ENCODE peak calls at places on chromosomes 12 and 14, in eight cellular contexts. G is pulmonary artery endothelial cell; S is T1000; K is activated T-helper 9 cell treated with anti-CD3 and anti-CD28 coated beads, Interleukin-2, amount 50 U/mL, for 16 hours; Y is activated naive CD8-positive, alpha-beta T cell treated with anti-CD3 and anti-CD28 coated beads, Interleukin-2, amount 50 U/mL, for 16 hours; B is upper lobe of right lung; P is T-cell; X is skeletal muscle cell. E is an unnamed sample.

GRCh38 chr12:105064564-105065222 is 19.6 kb downstream of the ALDH1L2 start:
- DNase-seq in G (no peak), S (no peak), K (no peak), Y (no peak), B (peak; percentile 43), P (no peak), X (no peak), E (no peak)

GRCh38 chr12:90058721-90059120 is 350.1 kb upstream of the ATP2B1 start:
- DNase-seq in G (peak; percentile 73), S (no peak), K (no peak), Y (no peak), B (no peak), P (no peak), X (peak; percentile 58), E (no peak)

GRCh38 chr12:123741937-123742572 is 20.0 kb upstream of the DNAH10 start:
- DNase-seq in G (no peak), S (no peak), K (no peak), Y (no peak), B (no peak), P (peak; percentile 32), X (no peak), E (no peak)

GRCh38 chr12:109725321-109726105 is 11.9 kb downstream of the FAM222A start:
- DNase-seq in G (no peak), S (no peak), K (no peak), Y (no peak), B (no peak), P (no peak), X (no peak), E (peak; percentile 41)

GRCh38 chr12:63400746-63401145 is 249.7 kb upstream of the AVPR1A start:
- DNase-seq in G (peak; percentile 95), S (no peak), K (no peak), Y (no peak), B (no peak), P (no peak), X (peak; percentile 17), E (no peak)

GRCh38 chr12:49365542-49365941 is 1.7 kb upstream of the SPATS2 start:
- DNase-seq in G (no peak), S (no peak), K (no peak), Y (no peak), B (no peak), P (no peak), X (peak; percentile 74), E (no peak)

GRCh38 chr14:44803239-44803905 is 158.4 kb downstream of the KLHL28 start:
- DNase-seq in G (peak; percentile 3), S (no peak), K (no peak), Y (no peak), B (no peak), P (no peak), X (peak; percentile 44), E (no peak)

GRCh38 chr12:27237790-27238771 is 6.0 kb upstream of the STK38L start:
- DNase-seq in G (no peak), S (no peak), K (no peak), Y (no peak), B (no peak), P (no peak), X (no peak), E (no peak)

GRCh38 chr12:100608776-100609175 is 35.3 kb downstream of the GAS2L3 start:
- DNase-seq in G (no peak), S (no peak), K (no peak), Y (no peak), B (no peak), P (no peak), X (no peak), E (peak; percentile 53)

GRCh38 chr12:19529933-19530630 is 90.8 kb downstream of the AEBP2 start:
- DNase-seq in G (peak; percentile 69), S (no peak), K (no peak), Y (no peak), B (no peak), P (no peak), X (no peak), E (no peak)

GRCh38 chr12:91877022-91877421 is 268.6 kb downstream of the BTG1 start:
- DNase-seq in G (no peak), S (no peak), K (peak; percentile 71), Y (peak; percentile 47), B (peak; percentile 65), P (peak; percentile 94), X (peak; percentile 58), E (peak; percentile 62)

GRCh38 chr14:36070056-36071043 is 106.2 kb downstream of the PTCSC3 start:
- DNase-seq in G (no peak), S (peak; percentile 19), K (no peak), Y (no peak), B (peak; percentile 84), P (no peak), X (peak; percentile 9), E (peak; percentile 78)

GRCh38 chr12:68962855-68963455 is 30.0 kb upstream of the CPM start:
- DNase-seq in G (no peak), S (no peak), K (no peak), Y (no peak), B (no peak), P (no peak), X (no peak), E (no peak)

GRCh38 chr12:123032736-123033391 is 52.4 kb downstream of the ARL6IP4 start:
- DNase-seq in G (no peak), S (no peak), K (no peak), Y (no peak), B (peak; percentile 51), P (no peak), X (no peak), E (no peak)

GRCh38 chr12:129081755-129082250 is 228.5 kb downstream of the GLT1D1 start:
- DNase-seq in G (no peak), S (no peak), K (no peak), Y (no peak), B (no peak), P (no peak), X (no peak), E (no peak)

GRCh38 chr12:84842406-84843013 is 70.1 kb downstream of the SLC6A15 start:
- DNase-seq in G (no peak), S (no peak), K (no peak), Y (no peak), B (no peak), P (no peak), X (no peak), E (no peak)

GRCh38 chr12:24943947-24944597 is 4.8 kb downstream of the BCAT1 start:
- DNase-seq in G (no peak), S (no peak), K (no peak), Y (no peak), B (no peak), P (no peak), X (peak; percentile 52), E (no peak)

GRCh38 chr14:93044116-93044515 is 71.6 kb downstream of the ITPK1 start:
- DNase-seq in G (no peak), S (no peak), K (no peak), Y (no peak), B (no peak), P (no peak), X (no peak), E (no peak)

GRCh38 chr14:64812412-64812811 is 67.3 kb downstream of the SPTB start:
- DNase-seq in G (no peak), S (no peak), K (no peak), Y (no peak), B (peak; percentile 80), P (peak; percentile 28), X (no peak), E (peak; percentile 71)

GRCh38 chr12:104230704-104231103 is 15.1 kb downstream of the TXNRD1 start:
- DNase-seq in G (no peak), S (no peak), K (no peak), Y (no peak), B (no peak), P (no peak), X (no peak), E (no peak)

GRCh38 chr14:64760146-64760755 is 56.0 kb downstream of the PLEKHG3 start:
- DNase-seq in G (no peak), S (peak; percentile 6), K (peak; percentile 49), Y (no peak), B (peak; percentile 77), P (peak; percentile 9), X (no peak), E (peak; percentile 75)

GRCh38 chr14:93772263-93772662 is 16.0 kb downstream of the PRIMA1 start:
- DNase-seq in G (no peak), S (no peak), K (no peak), Y (no peak), B (no peak), P (no peak), X (no peak), E (no peak)

GRCh38 chr14:50961606-50962259 is 17.4 kb upstream of the PYGL start:
- DNase-seq in G (peak; percentile 76), S (peak; percentile 34), K (no peak), Y (no peak), B (no peak), P (no peak), X (peak; percentile 80), E (no peak)

GRCh38 chr12:15978431-15978950 is 67.4 kb downstream of the DERA start:
- DNase-seq in G (peak; percentile 79), S (no peak), K (no peak), Y (no peak), B (no peak), P (no peak), X (peak; percentile 69), E (no peak)

GRCh38 chr14:54893151-54893760 is 9.4 kb downstream of the GCH1 start:
- DNase-seq in G (no peak), S (peak; percentile 13), K (no peak), Y (no peak), B (no peak), P (no peak), X (no peak), E (no peak)

GRCh38 chr12:132772551-132772950 is 10.9 kb upstream of the ANKLE2 start:
- DNase-seq in G (no peak), S (no peak), K (no peak), Y (no peak), B (no peak), P (no peak), X (no peak), E (no peak)

GRCh38 chr14:50784683-50785505 is 46.1 kb downstream of the NIN start:
- DNase-seq in G (no peak), S (no peak), K (no peak), Y (no peak), B (no peak), P (no peak), X (no peak), E (no peak)

GRCh38 chr12:91138337-91138905 is 27.1 kb upstream of the LUM start:
- DNase-seq in G (no peak), S (no peak), K (no peak), Y (no peak), B (no peak), P (no peak), X (no peak), E (no peak)

GRCh38 chr14:89259951-89260350 is 157.1 kb downstream of the FOXN3 start:
- DNase-seq in G (no peak), S (no peak), K (no peak), Y (no peak), B (no peak), P (no peak), X (no peak), E (no peak)

GRCh38 chr12:12590961-12591360 is 20.7 kb upstream of the CREBL2 start:
- DNase-seq in G (no peak), S (no peak), K (no peak), Y (no peak), B (no peak), P (no peak), X (no peak), E (no peak)

GRCh38 chr12:63095369-63095967 is 55.5 kb downstream of the AVPR1A start:
- DNase-seq in G (no peak), S (no peak), K (no peak), Y (no peak), B (no peak), P (no peak), X (no peak), E (no peak)

GRCh38 chr12:79935624-79936040 is 735 bp upstream of the PPP1R12A start:
- DNase-seq in G (no peak), S (no peak), K (no peak), Y (no peak), B (no peak), P (no peak), X (no peak), E (no peak)

GRCh38 chr14:74702293-74702692 is 10.6 kb downstream of the AREL1 start:
- DNase-seq in G (no peak), S (no peak), K (no peak), Y (no peak), B (no peak), P (no peak), X (no peak), E (no peak)

GRCh38 chr12:91381309-91381804 is 198.7 kb upstream of the DCN start:
- DNase-seq in G (peak; percentile 55), S (peak; percentile 96), K (no peak), Y (no peak), B (no peak), P (no peak), X (peak; percentile 79), E (no peak)

E was measured in lower lobe of right lung.